ENCODE peak calls at places on chromosomes 3 and 15, in eight cellular contexts. O, S, Z, E, L, V, Y and Q are unnamed samples.

GRCh38 chr3:167976880-167977498 is 118.7 kb downstream of the GOLIM4 start:
- DNase-seq in E (no peak), V (no peak), Z (no peak), L (no peak), O (no peak), S (peak), Y (no peak), Q (no peak)

GRCh38 chr15:95561463-95561862 is 769.0 kb upstream of the NR2F2 start:
- DNase-seq in S (no peak), O (no peak), Z (no peak), Y (no peak), E (no peak), L (no peak), V (no peak), Q (no peak)

GRCh38 chr3:49013738-49014660 is 4.4 kb downstream of the DALRD3 start:
- DNase-seq in E (no peak), Y (no peak), S (peak), L (peak), Z (no peak), O (no peak), V (no peak), Q (peak)

GRCh38 chr3:185950720-185951119 is 12.9 kb upstream of the TRA2B start:
- DNase-seq in E (no peak), Y (no peak), O (no peak), Z (no peak), L (no peak), V (no peak), S (no peak), Q (no peak)

GRCh38 chr3:117752984-117753717 is 1043.6 kb downstream of the TUSC7 start:
- DNase-seq in O (no peak), V (no peak), E (peak), Z (peak), S (no peak), L (no peak), Y (no peak), Q (no peak)

GRCh38 chr15:63089260-63090043 is 32.2 kb upstream of the LACTB start:
- DNase-seq in E (peak), V (peak), L (no peak), S (peak), Y (no peak), Z (peak), O (no peak), Q (no peak)

GRCh38 chr15:90091156-90091931 is 10.9 kb downstream of the IDH2 start:
- DNase-seq in Y (no peak), S (no peak), V (no peak), O (no peak), L (no peak), E (no peak), Z (no peak), Q (no peak)

GRCh38 chr3:143977326-143978262 is 6.0 kb downstream of the DIPK2A start:
- DNase-seq in O (no peak), Y (no peak), S (peak), E (no peak), V (no peak), L (no peak), Z (no peak), Q (no peak)

GRCh38 chr15:71390101-71390500 is 274.8 kb downstream of the THSD4 start:
- DNase-seq in Z (no peak), E (no peak), O (no peak), S (no peak), V (no peak), L (no peak), Y (no peak), Q (no peak)

GRCh38 chr15:79849789-79850188 is 47.0 kb downstream of the MTHFS start:
- DNase-seq in V (no peak), Y (peak), S (peak), O (no peak), E (no peak), Z (no peak), L (no peak), Q (peak)

GRCh38 chr3:63855333-63855940 is 8.2 kb downstream of the THOC7 start:
- DNase-seq in O (no peak), Z (no peak), E (no peak), Y (no peak), S (no peak), V (no peak), L (no peak), Q (no peak)

GRCh38 chr3:117054551-117054950 is 345.0 kb downstream of the TUSC7 start:
- DNase-seq in Z (no peak), V (no peak), Y (no peak), O (no peak), L (no peak), E (no peak), S (no peak), Q (no peak)

GRCh38 chr15:74428442-74428787 is 5.3 kb downstream of the SEMA7A start:
- DNase-seq in E (no peak), Y (no peak), O (no peak), L (no peak), Z (no peak), V (no peak), S (no peak), Q (no peak)

GRCh38 chr3:8423307-8423706 is 78.3 kb upstream of the LMCD1 start:
- DNase-seq in E (no peak), V (no peak), S (no peak), Y (no peak), L (no peak), Z (no peak), O (no peak), Q (no peak)

GRCh38 chr3:33889394-33890039 is 91.1 kb downstream of the PDCD6IP start:
- DNase-seq in O (no peak), E (no peak), Z (no peak), Y (no peak), L (no peak), V (no peak), S (peak), Q (no peak)

GRCh38 chr3:156149781-156150375 is 29.5 kb downstream of the KCNAB1 start:
- DNase-seq in Y (no peak), S (no peak), E (no peak), Z (no peak), O (no peak), L (no peak), V (no peak), Q (no peak)

GRCh38 chr3:182239316-182239715 is 527.6 kb downstream of the SOX2 start:
- DNase-seq in V (no peak), O (no peak), Y (no peak), E (no peak), L (no peak), Z (no peak), S (no peak), Q (no peak)
- TF ChIP-seq CTCF in V (no peak), O (no peak), Y (no peak), E (no peak), L (no peak), Z (no peak), S (no peak), Q (no peak)

DNA sequence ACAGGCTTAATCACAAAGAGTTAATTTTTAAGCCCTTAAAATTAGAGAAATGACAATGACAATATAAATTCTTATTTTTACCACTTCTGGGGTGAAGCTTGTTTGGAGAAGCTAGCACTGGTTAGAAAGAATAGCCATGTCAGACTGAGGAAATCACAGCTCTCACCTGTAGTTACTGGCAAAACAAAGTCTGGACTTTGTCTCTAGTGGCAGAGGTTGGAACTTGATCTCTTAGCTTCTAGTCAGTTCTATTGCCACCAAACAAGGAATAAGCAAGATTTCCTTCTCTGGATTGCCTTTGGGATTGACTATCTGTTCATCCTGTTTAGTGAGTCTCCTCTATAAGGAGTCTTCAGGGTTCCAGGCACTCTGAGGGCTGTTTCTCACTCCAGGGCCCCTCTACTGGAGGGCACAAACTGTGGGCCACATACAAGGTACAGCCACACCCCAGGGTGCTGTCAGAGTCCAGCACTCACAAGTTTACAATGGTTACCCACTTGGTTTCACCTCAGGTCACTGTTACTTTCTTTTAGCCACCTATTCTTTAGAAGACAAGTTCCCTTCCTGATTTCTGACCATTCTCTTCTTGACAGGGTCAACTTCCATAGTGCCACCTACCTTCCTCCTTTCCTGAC is 426.6 kb upstream of the THBS1 start:
- DNase-seq in S (no peak), O (no peak), Y (no peak), E (no peak), L (no peak), V (no peak), Z (no peak), Q (no peak)
- TF ChIP-seq CTCF in S (peak), O (no peak), Y (no peak), E (peak), L (peak), V (no peak), Z (peak), Q (no peak)

GRCh38 chr15:86221119-86221518 is 141.4 kb downstream of the AGBL1 start:
- DNase-seq in Z (no peak), V (no peak), Y (no peak), L (no peak), S (no peak), O (no peak), E (no peak), Q (no peak)
- TF ChIP-seq CTCF in Z (no peak), V (no peak), Y (no peak), L (no peak), S (no peak), O (no peak), E (no peak), Q (no peak)

DNA sequence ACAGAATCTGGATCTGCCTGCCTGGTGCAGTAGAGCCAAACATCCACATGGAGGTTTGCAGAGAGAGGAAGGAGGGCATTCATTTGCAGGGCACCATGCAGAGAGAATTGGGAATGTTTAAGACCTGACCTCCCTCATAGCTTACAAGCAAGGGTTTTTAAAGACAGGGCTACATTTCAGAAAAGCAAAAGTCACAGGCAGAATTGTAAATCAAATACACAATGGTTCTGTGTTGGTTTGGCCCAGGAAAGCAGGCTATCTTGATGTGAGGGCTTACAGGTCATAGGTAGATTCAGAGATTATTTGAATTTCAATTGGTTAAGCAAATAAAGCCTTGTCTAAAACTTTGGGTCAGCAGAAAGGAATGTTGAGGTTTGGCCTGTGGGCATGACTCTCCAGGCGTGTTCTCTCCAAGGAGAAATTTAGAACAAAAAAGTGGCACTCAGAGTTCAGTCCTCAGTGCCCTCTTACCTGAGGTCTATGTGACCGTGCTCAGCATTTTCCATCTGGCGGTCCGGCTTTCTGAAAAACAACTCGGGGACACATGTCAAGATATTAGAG is 91.5 kb downstream of the CD47 start:
- DNase-seq in L (no peak), E (no peak), O (no peak), Z (no peak), Y (no peak), S (no peak), V (no peak), Q (peak)
- TF ChIP-seq CTCF in L (no peak), E (no peak), O (no peak), Z (no peak), Y (no peak), S (no peak), V (no peak), Q (no peak)

DNA sequence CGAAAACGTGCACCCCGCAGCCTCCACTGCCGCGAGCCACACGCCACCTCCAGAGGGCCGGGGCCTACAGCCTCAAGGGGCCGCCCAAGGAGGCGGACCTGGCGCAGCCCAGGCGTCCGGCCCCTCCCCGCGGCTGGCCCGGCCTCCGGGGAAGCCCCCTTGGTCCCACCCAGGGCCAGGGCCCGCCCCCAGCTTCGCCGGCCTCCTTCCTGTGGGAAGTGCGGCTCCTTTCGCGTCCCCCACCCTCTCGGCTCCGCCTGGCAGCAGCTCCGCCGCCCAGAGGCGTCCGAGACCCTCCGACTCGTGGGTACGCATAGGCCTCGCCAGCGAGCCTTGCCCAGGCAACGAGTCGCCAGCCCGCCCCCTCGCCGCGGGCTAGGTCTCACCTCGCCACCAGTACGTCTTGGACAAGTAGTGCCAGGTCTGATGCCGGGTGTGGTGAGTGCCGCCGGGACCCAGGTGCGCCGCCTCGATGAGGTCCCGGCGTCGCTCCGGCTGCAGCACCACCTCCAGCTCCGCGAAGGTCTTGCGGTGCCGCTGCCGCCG is 640 bp downstream of the ZBTB11 start:
- DNase-seq in O (peak), V (peak), L (peak), S (peak), Z (peak), Y (peak), E (peak), Q (peak)
- TF ChIP-seq CTCF in O (no peak), V (no peak), L (no peak), S (no peak), Z (peak), Y (peak), E (no peak), Q (no peak)

GRCh38 chr3:56303508-56303907 is 164.8 kb downstream of the ERC2 start:
- DNase-seq in L (no peak), V (peak), S (peak), Y (no peak), E (no peak), O (peak), Z (no peak), Q (peak)

GRCh38 chr3:56304069-56304468 is 164.2 kb downstream of the ERC2 start:
- DNase-seq in V (no peak), S (no peak), Z (no peak), Y (no peak), O (no peak), L (no peak), E (no peak), Q (no peak)

GRCh38 chr3:56297281-56297680 is 171.0 kb downstream of the ERC2 start:
- DNase-seq in S (no peak), Y (no peak), O (no peak), E (no peak), L (no peak), Z (no peak), V (no peak), Q (no peak)

GRCh38 chr3:56302417-56302816 is 165.8 kb downstream of the ERC2 start:
- DNase-seq in E (no peak), S (no peak), O (no peak), V (no peak), Y (no peak), Z (no peak), L (no peak), Q (no peak)
- TF ChIP-seq CTCF in E (no peak), S (no peak), O (peak), V (no peak), Y (no peak), Z (peak), L (no peak), Q (no peak)

DNA sequence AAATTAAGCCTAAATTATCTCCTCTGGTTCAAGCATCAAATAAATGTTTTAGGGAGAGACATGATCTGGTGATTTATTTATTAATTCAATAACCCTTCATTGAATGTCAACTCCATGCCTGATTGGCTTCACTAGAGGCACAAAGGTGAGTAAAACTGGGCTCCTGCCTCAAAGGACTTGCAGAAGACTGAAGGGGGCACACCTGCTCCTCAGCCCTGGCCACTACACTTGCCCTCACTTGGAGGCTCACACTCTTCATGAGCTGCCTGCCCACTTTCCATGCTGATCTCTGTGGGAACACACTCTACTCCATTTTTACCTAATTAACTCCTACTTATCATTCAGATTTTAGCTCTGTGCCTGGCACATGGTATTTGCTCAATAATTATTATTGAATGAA is 84.4 kb upstream of the KCNMB2 start:
- DNase-seq in S (no peak), L (no peak), E (no peak), Z (no peak), O (no peak), Y (no peak), V (no peak), Q (no peak)
- TF ChIP-seq CTCF in S (no peak), L (no peak), E (no peak), Z (no peak), O (no peak), Y (no peak), V (no peak), Q (no peak)

DNA sequence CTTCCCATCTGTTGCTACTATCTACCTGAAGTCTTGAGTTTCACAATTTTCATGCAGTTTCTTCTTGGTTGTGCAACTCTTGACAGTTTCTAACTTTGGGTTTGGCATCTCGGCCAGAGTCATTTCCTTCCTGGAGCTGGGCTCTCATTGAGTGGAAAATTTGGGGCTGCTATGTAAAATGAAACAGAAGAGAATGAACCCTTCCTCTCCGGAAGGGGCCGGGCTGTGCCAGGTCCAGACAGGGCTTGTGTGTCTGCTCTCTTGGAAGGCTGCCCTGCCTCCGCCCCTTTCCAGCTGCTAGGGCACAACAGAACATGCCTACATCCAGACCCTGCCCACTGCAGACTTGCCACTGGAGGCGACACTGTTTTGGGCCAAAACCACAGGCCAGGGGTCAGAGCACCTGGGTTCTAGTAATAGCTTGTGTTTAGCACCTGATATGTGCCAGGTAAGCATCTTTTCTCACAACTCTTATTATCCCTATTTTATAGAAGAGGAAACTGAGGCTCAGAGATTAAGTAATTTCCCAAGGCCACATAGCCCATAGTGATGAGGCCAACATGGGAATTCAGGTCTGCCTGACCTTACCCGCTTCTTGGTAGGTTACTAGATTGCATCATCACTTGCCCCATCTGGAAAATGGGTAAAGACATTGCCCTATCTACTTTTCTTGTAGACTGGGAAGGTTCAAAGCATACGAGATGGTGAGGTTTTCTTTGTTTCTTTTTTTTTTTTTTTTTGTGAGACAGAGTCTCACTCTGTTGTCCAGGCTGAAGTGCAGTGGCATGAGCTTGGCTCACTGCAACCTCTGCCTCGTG is 25.0 kb downstream of the IRAK2 start:
- DNase-seq in V (peak), S (peak), L (peak), E (no peak), Y (peak), Z (no peak), O (no peak), Q (peak)
- TF ChIP-seq CTCF in V (no peak), S (no peak), L (no peak), E (no peak), Y (peak), Z (no peak), O (no peak), Q (no peak)

GRCh38 chr3:113698213-113698742 is 1.8 kb upstream of the USF3 start:
- DNase-seq in Z (no peak), L (no peak), Y (no peak), S (no peak), E (no peak), O (no peak), V (no peak), Q (no peak)

GRCh38 chr3:113696658-113697191 is 283 bp upstream of the USF3 start:
- DNase-seq in V (peak), E (peak), S (peak), Z (peak), L (peak), Y (peak), O (peak), Q (peak)

GRCh38 chr3:113697192-113698090 is 999 bp upstream of the USF3 start:
- DNase-seq in V (no peak), O (no peak), S (peak), Z (no peak), L (peak), Y (no peak), E (no peak), Q (peak)

GRCh38 chr3:113695426-113695817 is 1.0 kb downstream of the USF3 start:
- DNase-seq in Z (no peak), Y (no peak), E (no peak), V (no peak), S (peak), L (no peak), O (no peak), Q (no peak)

DNA sequence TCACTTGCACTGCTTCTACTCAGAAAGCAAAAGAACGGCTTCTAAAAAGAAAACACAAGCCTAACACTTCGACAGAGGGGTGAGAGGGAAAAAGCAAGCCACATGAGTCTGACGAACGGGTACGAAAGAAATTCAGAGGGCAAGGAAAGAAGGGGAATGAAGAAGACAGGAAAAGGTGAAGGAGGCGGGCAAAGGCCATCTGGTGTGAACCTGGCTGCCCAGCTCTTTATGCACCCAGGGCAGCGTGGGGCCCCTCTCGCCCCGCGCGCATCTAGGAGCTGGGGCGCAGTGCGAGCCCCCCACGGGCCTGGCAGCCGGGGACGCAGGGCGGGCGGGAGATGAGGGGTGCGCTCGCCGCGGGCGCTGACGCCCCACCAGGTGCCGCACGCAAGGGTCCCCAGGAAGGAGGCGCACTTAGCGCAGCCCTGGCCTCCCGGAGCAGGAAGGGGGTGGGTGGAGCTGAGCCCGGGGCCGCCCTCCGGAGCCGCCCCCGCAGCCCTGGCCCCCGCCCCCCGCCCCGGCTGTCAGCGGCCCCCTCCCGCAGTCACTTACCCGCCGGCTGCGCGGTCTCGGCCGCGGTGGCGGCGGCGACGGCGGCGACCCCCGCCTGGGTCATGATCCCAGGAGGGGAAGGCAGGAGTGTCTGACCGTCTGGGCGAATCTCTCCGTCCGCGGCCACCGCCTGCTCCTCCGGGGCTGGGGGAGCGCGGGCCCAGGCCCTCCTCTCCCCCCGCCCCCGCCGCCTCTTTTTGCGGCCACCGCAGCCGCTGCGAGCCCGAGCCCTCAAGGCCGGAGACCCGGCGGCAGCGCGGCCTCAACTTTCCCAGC is at the start of gene USF3:
- DNase-seq in O (no peak), L (peak), E (peak), S (peak), Z (no peak), V (peak), Y (peak), Q (peak)
- TF ChIP-seq CTCF in O (no peak), L (no peak), E (no peak), S (no peak), Z (no peak), V (no peak), Y (no peak), Q (no peak)